ENCODE peak calls at places on chromosomes 16 and 17, in seven cellular contexts. J is GM12878, N is ovary, O is heart left ventricle, L is esophagus squamous epithelium, K is spleen, F is stomach. I is an unnamed sample.
A peak's percentile ranks its signal among the peaks of the same experiment; 100 is the strongest.

GRCh38 chr16:56643080-56643778 is 4.8 kb downstream of the MT1A start:
- DNase-seq in O (peak; percentile 59), F (peak; percentile 89), L (no peak), K (peak; percentile 92), J (no peak), N (no peak), I (peak; percentile 39)

GRCh38 chr17:46772013-46772878 is 46.2 kb downstream of the WNT3 start:
- DNase-seq in J (no peak), N (no peak), K (no peak), F (peak; percentile 41), L (no peak), O (peak; percentile 46), I (no peak)

GRCh38 chr17:61383689-61384201 is 15.9 kb upstream of the TBX2 start:
- DNase-seq in F (no peak), K (peak; percentile 59), O (no peak), L (no peak), J (no peak), N (no peak), I (no peak)

GRCh38 chr17:79838541-79839274 is 532 bp downstream of the CBX4 start:
- DNase-seq in J (no peak), F (peak; percentile 55), L (no peak), K (peak; percentile 91), N (peak; percentile 41), O (peak; percentile 66), I (peak; percentile 70)

GRCh38 chr17:40194821-40195220 is 17.6 kb downstream of the RAPGEFL1 start:
- DNase-seq in K (no peak), N (no peak), O (no peak), F (no peak), J (no peak), L (no peak), I (no peak)

GRCh38 chr17:46147167-46147749 is 46.0 kb downstream of the KANSL1 start:
- DNase-seq in F (no peak), N (no peak), J (no peak), L (no peak), O (no peak), K (no peak), I (no peak)

GRCh38 chr17:14295676-14296075 is 5.2 kb upstream of the HS3ST3B1 start:
- DNase-seq in K (no peak), F (no peak), O (no peak), L (no peak), N (no peak), J (no peak), I (no peak)

GRCh38 chr16:29308644-29309546 is 97.6 kb downstream of the NPIPB11 start:
- DNase-seq in F (no peak), L (no peak), K (peak; percentile 56), J (no peak), O (no peak), N (no peak), I (no peak)

GRCh38 chr17:49739662-49740271 is 24.2 kb downstream of the FAM117A start:
- DNase-seq in J (no peak), F (peak; percentile 84), O (peak; percentile 73), N (peak; percentile 81), L (peak; percentile 69), K (peak; percentile 98), I (peak; percentile 62)

GRCh38 chr16:71837150-71837549 is 8.6 kb upstream of the ATXN1L start:
- DNase-seq in N (no peak), K (no peak), J (no peak), L (no peak), O (no peak), F (no peak), I (no peak)

GRCh38 chr17:60300949-60301348 is 91.0 kb downstream of the USP32 start:
- DNase-seq in L (no peak), J (no peak), N (no peak), K (no peak), F (no peak), O (no peak), I (no peak)

GRCh38 chr16:27429981-27430441 is 28.0 kb downstream of the IL21R start:
- DNase-seq in N (no peak), F (peak; percentile 21), L (no peak), J (no peak), O (peak; percentile 13), K (peak; percentile 75), I (peak; percentile 7)

GRCh38 chr16:3637371-3637923 is 17.0 kb upstream of the DNASE1 start:
- DNase-seq in L (no peak), K (peak; percentile 54), J (no peak), N (no peak), O (no peak), F (peak; percentile 25), I (peak; percentile 55)

GRCh38 chr17:16989953-16990860 is 18.3 kb upstream of the TNFRSF13B start:
- DNase-seq in N (no peak), L (no peak), F (no peak), J (no peak), O (no peak), K (no peak), I (no peak)

GRCh38 chr16:14202697-14203096 is 131.6 kb downstream of the MRTFB start:
- DNase-seq in N (no peak), L (no peak), J (no peak), O (no peak), K (no peak), F (no peak), I (no peak)

GRCh38 chr17:8687732-8688131 is 56.9 kb downstream of the CCDC42 start:
- DNase-seq in J (no peak), F (no peak), O (no peak), K (no peak), N (no peak), L (no peak), I (no peak)

GRCh38 chr16:52611817-52612673 is 65.1 kb upstream of the TOX3 start:
- DNase-seq in J (no peak), O (no peak), K (no peak), N (no peak), F (peak; percentile 44), L (no peak), I (no peak)

GRCh38 chr16:50207652-50208051 is 54.5 kb downstream of the TENT4B start:
- DNase-seq in J (no peak), O (no peak), L (no peak), F (no peak), N (no peak), K (no peak), I (peak; percentile 57)

GRCh38 chr17:77840156-77840555 is 118.3 kb upstream of the TNRC6C start:
- DNase-seq in F (no peak), K (peak; percentile 69), N (no peak), J (no peak), O (no peak), L (no peak), I (no peak)

GRCh38 chr17:57471941-57472368 is 215.6 kb downstream of the MSI2 start:
- DNase-seq in N (no peak), K (peak; percentile 15), J (no peak), L (no peak), F (no peak), O (no peak), I (no peak)

GRCh38 chr16:89696598-89697128 is 4.8 kb downstream of the SPATA2L start:
- DNase-seq in O (no peak), K (peak; percentile 86), L (no peak), N (peak; percentile 8), J (no peak), F (no peak), I (no peak)

GRCh38 chr16:89697616-89698331 is 3.7 kb downstream of the SPATA2L start:
- DNase-seq in K (peak; percentile 83), N (peak; percentile 15), O (no peak), L (no peak), J (no peak), F (no peak), I (no peak)

GRCh38 chr16:89695086-89695874 is 6.2 kb downstream of the SPATA2L start:
- DNase-seq in K (peak; percentile 76), J (no peak), N (no peak), F (no peak), L (no peak), O (no peak), I (no peak)

GRCh38 chr16:89695875-89696597 is 5.5 kb downstream of the SPATA2L start:
- DNase-seq in F (no peak), L (no peak), K (peak; percentile 71), N (peak; percentile 20), O (no peak), J (no peak), I (no peak)

GRCh38 chr16:89697161-89697615 is 4.3 kb downstream of the SPATA2L start:
- DNase-seq in K (no peak), N (peak; percentile 24), O (no peak), L (no peak), F (no peak), J (no peak), I (no peak)
- TF ChIP-seq CTCF in K (no peak), N (no peak), O (no peak), L (no peak), F (no peak), J (no peak), I (no peak)

GRCh38 chr16:73480381-73480780 is 432.5 kb upstream of the ZFHX3 start:
- DNase-seq in K (no peak), O (no peak), F (no peak), N (no peak), J (no peak), L (no peak), I (no peak)
- H3K27ac ChIP-seq in K (no peak overlapping the region), O (no peak overlapping the region), F (no peak overlapping the region), N (no peak overlapping the region), J (no peak overlapping the region), L (no peak overlapping the region), I (no peak overlapping the region)

DNA sequence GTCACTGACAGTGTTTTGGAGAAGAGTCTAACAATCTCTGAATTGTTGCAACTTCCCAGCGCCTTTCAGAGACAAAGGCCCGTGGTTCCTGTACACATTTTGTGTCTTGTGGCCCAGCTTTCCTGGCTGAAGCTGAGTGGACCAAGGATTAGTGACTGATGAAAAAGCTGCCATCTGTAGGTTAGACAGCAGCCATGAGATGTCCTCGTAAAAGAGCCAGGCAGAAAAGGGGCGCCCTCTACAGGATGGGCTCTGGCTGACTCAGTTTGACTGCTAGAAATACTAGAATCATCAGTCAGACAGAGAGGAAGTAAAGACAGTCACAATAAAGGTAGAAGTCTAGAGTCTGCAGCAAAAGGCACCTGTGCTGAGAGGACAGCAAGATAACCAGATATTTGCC is 26.5 kb upstream of the NF1 start:
- DNase-seq in N (no peak), L (no peak), F (peak; percentile 36), J (no peak), O (peak; percentile 34), K (no peak), I (peak; percentile 56)
- H3K36me3 ChIP-seq in N (no peaks in the 10 kb centered on the region), L (no peaks in the 10 kb centered on the region), F (no peaks in the 10 kb centered on the region), J (no peaks in the 10 kb centered on the region), O (no peaks in the 10 kb centered on the region), K (no peaks in the 10 kb centered on the region), I (no peaks in the 10 kb centered on the region)

DNA sequence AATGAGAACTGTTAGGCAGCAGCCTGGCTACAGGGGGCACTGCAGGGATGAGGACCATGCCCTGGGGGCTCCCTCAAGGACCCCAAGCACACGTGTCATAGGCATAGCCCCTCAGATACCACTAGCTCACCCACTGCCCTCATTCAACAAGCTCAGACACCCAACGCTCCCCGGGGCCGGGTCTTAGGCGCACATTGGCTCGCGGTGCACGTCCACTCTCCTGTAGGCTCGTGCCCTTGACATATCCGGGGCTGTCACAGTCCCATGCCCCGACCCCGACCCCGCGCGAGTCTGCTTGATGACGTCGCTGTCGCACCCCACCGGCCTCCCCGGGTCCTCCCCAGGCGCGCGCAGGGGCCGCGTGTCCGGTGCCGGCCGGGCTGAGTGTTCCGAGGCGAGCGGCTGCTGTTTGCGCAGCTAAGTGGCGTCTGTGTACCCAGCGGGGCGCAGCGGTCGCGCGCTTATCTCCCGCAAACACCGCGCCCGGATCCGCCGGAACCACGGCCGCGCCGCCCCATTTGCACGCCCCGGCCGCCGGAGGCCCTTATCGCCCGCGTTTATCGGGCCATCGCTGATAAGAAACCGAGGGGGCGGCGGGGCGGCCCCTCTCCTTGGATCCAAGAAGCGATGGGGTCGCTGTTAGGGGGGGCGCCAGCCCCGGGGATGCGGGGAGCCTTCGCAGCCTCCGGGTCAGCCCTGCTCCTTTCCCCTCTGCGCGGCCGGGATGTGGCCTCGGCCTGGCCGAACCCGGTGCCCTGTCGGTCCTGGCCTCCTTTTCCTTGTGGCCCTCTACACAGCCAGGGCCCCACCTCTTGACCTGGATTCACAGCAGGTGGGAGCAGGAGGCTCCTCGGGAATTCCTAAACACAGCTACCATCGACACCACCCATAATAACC is 20.7 kb upstream of the NAGS start:
- DNase-seq in K (no peak), L (no peak), O (peak; percentile 21), J (no peak), F (peak; percentile 84), N (no peak), I (peak; percentile 54)
- TF ChIP-seq CTCF in K (peak; percentile 31), L (no peak), O (no peak), J (no peak), F (no peak), N (no peak), I (peak; percentile 43)